ENCODE peak calls at places on chromosome X, in ten cellular contexts. A is naive thymus-derived CD4-positive, alpha-beta T cell; E is SW480; B is neural crest cell; J is hypothalamus; M is M059J; H is AG04450; D is stimulated activated CD4-positive, alpha-beta T cell treated with anti-CD3 and anti-CD28 coated beads, TNF-alpha, amount 100 ng/mL, for 48 hours; O is activated CD8-positive, alpha-beta memory T cell treated with anti-CD3 and anti-CD28 coated beads for 24 hours; F is fibroblast of gingiva. Q is an unnamed sample.

GRCh38 chrX:40391662-40392061 is 189.1 kb upstream of the ATP6AP2 start:
- DNase-seq in D (no peak), A (no peak), E (no peak), B (no peak), J (no peak), M (no peak), F (no peak), O (no peak), H (no peak), Q (no peak)

GRCh38 chrX:121876316-121876715 is 828.9 kb downstream of the GLUD2 start:
- DNase-seq in E (no peak), J (no peak), F (peak; percentile 72), B (no peak), A (no peak), H (no peak), D (no peak), M (peak; percentile 11), O (no peak), Q (peak; percentile 12)

GRCh38 chrX:20060961-20061868 is 55.5 kb downstream of the MAP7D2 start:
- DNase-seq in H (no peak), B (no peak), M (no peak), A (no peak), E (no peak), F (no peak), D (no peak), J (no peak), O (no peak), Q (no peak)

GRCh38 chrX:26100421-26100920 is 37.7 kb upstream of the MAGEB18 start:
- DNase-seq in B (no peak), O (no peak), F (no peak), M (no peak), H (no peak), A (no peak), D (no peak), E (no peak), J (no peak), Q (no peak)

GRCh38 chrX:68894513-68895338 is 65.9 kb downstream of the EFNB1 start:
- DNase-seq in E (peak; percentile 65), D (no peak), J (peak; percentile 53), F (peak; percentile 26), H (no peak), A (peak; percentile 6), O (peak; percentile 58), B (no peak), M (peak; percentile 58), Q (no peak)

GRCh38 chrX:56782362-56782761 is 53.3 kb downstream of the NBDY start:
- DNase-seq in E (no peak), J (no peak), D (no peak), H (no peak), B (no peak), O (no peak), M (no peak), A (no peak), F (no peak), Q (no peak)

GRCh38 chrX:110168585-110168984 is 149.3 kb downstream of the AMMECR1 start:
- DNase-seq in F (peak; percentile 41), B (no peak), D (no peak), O (no peak), H (no peak), A (no peak), J (no peak), M (peak; percentile 76), E (no peak), Q (peak; percentile 47)

GRCh38 chrX:66045894-66046293 is 6.0 kb upstream of the VSIG4 start:
- DNase-seq in J (no peak), F (no peak), E (no peak), M (no peak), O (no peak), B (no peak), D (no peak), A (no peak), H (no peak), Q (no peak)

GRCh38 chrX:127943570-127943969 is 108.6 kb downstream of the ACTRT1 start:
- DNase-seq in D (no peak), M (no peak), H (no peak), A (no peak), F (no peak), E (no peak), O (no peak), J (no peak), B (no peak), Q (no peak)

GRCh38 chrX:152637649-152638442 is at the start of gene GABRQ:
- DNase-seq in F (no peak), A (no peak), D (no peak), H (no peak), E (peak; percentile 30), J (peak; percentile 19), O (no peak), B (peak; percentile 53), M (peak; percentile 76), Q (peak; percentile 64)

GRCh38 chrX:96436105-96436504 is 248.5 kb upstream of the DIAPH2 start:
- DNase-seq in H (peak; percentile 7), D (no peak), E (no peak), O (no peak), F (peak; percentile 64), M (peak; percentile 29), B (no peak), J (no peak), A (no peak), Q (no peak)

GRCh38 chrX:136146614-136147319 is 566 bp upstream of the FHL1 start:
- DNase-seq in D (no peak), M (peak; percentile 26), B (no peak), E (no peak), J (no peak), O (peak; percentile 68), H (no peak), F (no peak), A (peak; percentile 6), Q (peak; percentile 26)

GRCh38 chrX:138191998-138192397 is 519.5 kb downstream of the FGF13 start:
- DNase-seq in E (peak; percentile 23), B (peak; percentile 30), H (no peak), J (peak; percentile 0), A (no peak), O (no peak), M (peak; percentile 12), F (no peak), D (no peak), Q (no peak)

GRCh38 chrX:103716967-103717366 is 6.3 kb downstream of the TMEM31 start:
- DNase-seq in J (no peak), O (no peak), E (no peak), B (no peak), H (peak; percentile 24), F (peak; percentile 83), A (no peak), M (peak; percentile 85), D (no peak), Q (no peak)

GRCh38 chrX:38108364-38108763 is 102.0 kb downstream of the SYTL5 start:
- DNase-seq in B (no peak), H (no peak), M (no peak), E (no peak), D (no peak), J (no peak), A (no peak), F (no peak), O (no peak), Q (no peak)

GRCh38 chrX:125203737-125204578 is 115.7 kb upstream of the TEX13C start:
- DNase-seq in D (no peak), J (no peak), E (no peak), O (no peak), A (no peak), H (no peak), F (peak; percentile 1), B (peak; percentile 52), M (peak; percentile 22), Q (peak; percentile 79)

GRCh38 chrX:13102636-13103035 is 58.2 kb upstream of the FAM9C start:
- DNase-seq in M (peak; percentile 38), B (no peak), A (no peak), H (no peak), E (no peak), F (no peak), D (no peak), J (no peak), O (no peak), Q (no peak)

GRCh38 chrX:153778684-153779101 is 2.1 kb upstream of the SRPK3 start:
- DNase-seq in M (no peak), H (no peak), D (no peak), A (no peak), F (no peak), J (no peak), O (no peak), B (no peak), E (no peak), Q (no peak)

GRCh38 chrX:47540754-47541538 is 20.1 kb upstream of the ARAF start:
- DNase-seq in A (no peak), B (peak; percentile 33), M (peak; percentile 92), D (no peak), E (peak; percentile 94), O (no peak), F (peak; percentile 85), J (peak; percentile 66), H (peak; percentile 76), Q (peak; percentile 83)

GRCh38 chrX:96715412-96715940 is 30.8 kb downstream of the DIAPH2 start:
- DNase-seq in M (no peak), D (no peak), J (no peak), B (no peak), F (no peak), H (peak; percentile 4), E (no peak), O (no peak), A (no peak), Q (no peak)

GRCh38 chrX:133546441-133546840 is 131.2 kb upstream of the GPC4 start:
- DNase-seq in M (no peak), H (no peak), A (no peak), F (peak; percentile 39), J (no peak), D (no peak), E (no peak), B (no peak), O (no peak), Q (no peak)

GRCh38 chrX:120087289-120088017 is 10.0 kb upstream of the RHOXF2B start:
- DNase-seq in M (peak; percentile 9), J (no peak), H (no peak), O (no peak), D (no peak), A (no peak), E (no peak), B (no peak), F (no peak), Q (no peak)

GRCh38 chrX:154717824-154718223 is 33.1 kb downstream of the GAB3 start:
- DNase-seq in E (peak; percentile 90), M (peak; percentile 95), O (no peak), J (no peak), F (no peak), D (no peak), A (no peak), B (no peak), H (no peak), Q (no peak)

GRCh38 chrX:23304881-23305280 is 29.8 kb upstream of the PTCHD1 start:
- DNase-seq in E (no peak), J (no peak), H (no peak), M (no peak), B (no peak), D (no peak), O (no peak), A (no peak), F (no peak), Q (peak; percentile 4)

GRCh38 chrX:40096395-40097091 is 1.2 kb downstream of the BCOR start:
- DNase-seq in M (peak; percentile 53), F (no peak), A (no peak), H (no peak), E (peak; percentile 40), B (no peak), O (peak; percentile 86), D (no peak), J (peak; percentile 42), Q (peak; percentile 28)